ENCODE peak calls at places on chromosomes 5 and 9, in ten cellular contexts. One of them, this sample, is unnamed.

GRCh38 chr5:53480474-53481353 is at the start of gene FST:
- DNase-seq in pons: no peak
- DNase-seq in cortex of kidney: no peak
- DNase-seq in PC-3: no peak
- DNase-seq in HS-27A: no peak
- DNase-seq in EL: peak
- DNase-seq in CD8-positive, alpha-beta T cell: no peak
- DNase-seq in MV-4-11: no peak
- DNase-seq in suprapubic skin: no peak
- DNase-seq in osteocyte: no peak
- DNase-seq in this sample: peak

GRCh38 chr9:123372766-123373446 is 16.9 kb downstream of the CRB2 start:
- DNase-seq in pons: no peak
- DNase-seq in cortex of kidney: no peak
- DNase-seq in PC-3: no peak
- DNase-seq in HS-27A: no peak
- DNase-seq in EL: no peak
- DNase-seq in CD8-positive, alpha-beta T cell: no peak
- DNase-seq in MV-4-11: no peak
- DNase-seq in suprapubic skin: no peak
- DNase-seq in osteocyte: no peak
- DNase-seq in this sample: no peak

GRCh38 chr9:19161257-19162025 is 34.1 kb upstream of the PLIN2 start:
- DNase-seq in pons: peak
- DNase-seq in cortex of kidney: no peak
- DNase-seq in PC-3: peak
- DNase-seq in HS-27A: peak
- DNase-seq in EL: peak
- DNase-seq in CD8-positive, alpha-beta T cell: peak
- DNase-seq in MV-4-11: peak
- DNase-seq in suprapubic skin: no peak
- DNase-seq in osteocyte: no peak
- DNase-seq in this sample: peak

GRCh38 chr9:137611623-137612609 is 6.4 kb downstream of the ARRDC1 start:
- DNase-seq in pons: no peak
- DNase-seq in cortex of kidney: no peak
- DNase-seq in PC-3: peak
- DNase-seq in HS-27A: peak
- DNase-seq in EL: peak
- DNase-seq in CD8-positive, alpha-beta T cell: no peak
- DNase-seq in MV-4-11: no peak
- DNase-seq in suprapubic skin: no peak
- DNase-seq in osteocyte: no peak
- DNase-seq in this sample: peak

GRCh38 chr5:131654309-131654708 is 19.3 kb upstream of the RAPGEF6 start:
- DNase-seq in pons: no peak
- DNase-seq in cortex of kidney: no peak
- DNase-seq in PC-3: no peak
- DNase-seq in HS-27A: no peak
- DNase-seq in EL: no peak
- DNase-seq in CD8-positive, alpha-beta T cell: no peak
- DNase-seq in MV-4-11: no peak
- DNase-seq in suprapubic skin: no peak
- DNase-seq in osteocyte: no peak
- DNase-seq in this sample: no peak

GRCh38 chr5:168747987-168748777 is 169.0 kb upstream of the PANK3 start:
- DNase-seq in pons: peak
- DNase-seq in cortex of kidney: no peak
- DNase-seq in PC-3: peak
- DNase-seq in HS-27A: no peak
- DNase-seq in EL: peak
- DNase-seq in CD8-positive, alpha-beta T cell: no peak
- DNase-seq in MV-4-11: peak
- DNase-seq in suprapubic skin: no peak
- DNase-seq in osteocyte: no peak
- DNase-seq in this sample: peak

GRCh38 chr5:148791334-148791667 is 35.1 kb upstream of the ADRB2 start:
- DNase-seq in pons: no peak
- DNase-seq in cortex of kidney: no peak
- DNase-seq in PC-3: peak
- DNase-seq in HS-27A: no peak
- DNase-seq in EL: peak
- DNase-seq in CD8-positive, alpha-beta T cell: no peak
- DNase-seq in MV-4-11: peak
- DNase-seq in suprapubic skin: no peak
- DNase-seq in osteocyte: no peak
- DNase-seq in this sample: no peak

GRCh38 chr5:53991942-53992341 is 318.4 kb downstream of the ARL15 start:
- DNase-seq in pons: no peak
- DNase-seq in cortex of kidney: no peak
- DNase-seq in PC-3: no peak
- DNase-seq in HS-27A: no peak
- DNase-seq in EL: peak
- DNase-seq in CD8-positive, alpha-beta T cell: no peak
- DNase-seq in MV-4-11: peak
- DNase-seq in suprapubic skin: no peak
- DNase-seq in osteocyte: no peak
- DNase-seq in this sample: no peak

GRCh38 chr5:130471-131175 is 38.7 kb downstream of the PLEKHG4B start:
- DNase-seq in pons: no peak
- DNase-seq in cortex of kidney: no peak
- DNase-seq in PC-3: no peak
- DNase-seq in HS-27A: no peak
- DNase-seq in EL: peak
- DNase-seq in CD8-positive, alpha-beta T cell: no peak
- DNase-seq in MV-4-11: peak
- DNase-seq in suprapubic skin: no peak
- DNase-seq in osteocyte: no peak
- DNase-seq in this sample: no peak

GRCh38 chr5:73822989-73823339 is 197.0 kb downstream of the ARHGEF28 start:
- DNase-seq in pons: no peak
- DNase-seq in cortex of kidney: no peak
- DNase-seq in PC-3: peak
- DNase-seq in HS-27A: no peak
- DNase-seq in EL: no peak
- DNase-seq in CD8-positive, alpha-beta T cell: no peak
- DNase-seq in MV-4-11: no peak
- DNase-seq in suprapubic skin: no peak
- DNase-seq in osteocyte: no peak
- DNase-seq in this sample: peak

GRCh38 chr5:114332493-114332892 is 29.4 kb upstream of the KCNN2 start:
- DNase-seq in pons: no peak
- DNase-seq in cortex of kidney: no peak
- DNase-seq in PC-3: no peak
- DNase-seq in HS-27A: no peak
- DNase-seq in EL: no peak
- DNase-seq in CD8-positive, alpha-beta T cell: no peak
- DNase-seq in MV-4-11: no peak
- DNase-seq in suprapubic skin: no peak
- DNase-seq in osteocyte: no peak
- DNase-seq in this sample: no peak

GRCh38 chr9:124794902-124795491 is 18.1 kb downstream of the OLFML2A start:
- DNase-seq in pons: no peak
- DNase-seq in cortex of kidney: no peak
- DNase-seq in PC-3: peak
- DNase-seq in HS-27A: no peak
- DNase-seq in EL: no peak
- DNase-seq in CD8-positive, alpha-beta T cell: no peak
- DNase-seq in MV-4-11: no peak
- DNase-seq in suprapubic skin: no peak
- DNase-seq in osteocyte: no peak
- DNase-seq in this sample: peak